ENCODE peak calls at places on chromosomes 2 and 18, in six cellular contexts. M, U, V, X, W and Q are unnamed samples.

GRCh38 chr18:9661564-9661963 is 46.5 kb upstream of the RAB31 start:
- DNase-seq in W (no peak), X (no peak), U (no peak), V (no peak), M (no peak), Q (no peak)

GRCh38 chr2:224947566-224947965 is 94.7 kb downstream of the DOCK10 start:
- DNase-seq in U (no peak), X (no peak), M (no peak), W (no peak), V (peak; percentile 70), Q (no peak)

GRCh38 chr2:121324601-121325000 is 39.6 kb upstream of the TFCP2L1 start:
- DNase-seq in W (peak; percentile 0), M (no peak), X (no peak), U (no peak), V (no peak), Q (no peak)

GRCh38 chr2:176134978-176135575 is 5.6 kb downstream of the HOXD8 start:
- DNase-seq in M (no peak), U (no peak), W (no peak), X (no peak), V (peak; percentile 68), Q (no peak)

GRCh38 chr2:208279236-208279635 is 13.2 kb downstream of the PIKFYVE start:
- DNase-seq in X (no peak), M (no peak), W (no peak), V (no peak), U (no peak), Q (no peak)

GRCh38 chr18:51123046-51123395 is 74.5 kb downstream of the MEX3C start:
- DNase-seq in W (no peak), V (no peak), X (no peak), M (no peak), U (no peak), Q (no peak)

GRCh38 chr2:45879406-45879805 is 227.9 kb downstream of the PRKCE start:
- DNase-seq in M (no peak), X (no peak), W (no peak), U (no peak), V (no peak), Q (no peak)

GRCh38 chr2:184906709-184907108 is 308.4 kb downstream of the ZNF804A start:
- DNase-seq in M (no peak), U (peak; percentile 57), V (no peak), X (no peak), W (no peak), Q (no peak)

GRCh38 chr2:105749583-105750399 is 5.1 kb downstream of the NCK2 start:
- DNase-seq in W (peak; percentile 6), M (no peak), V (no peak), X (no peak), U (no peak), Q (no peak)

GRCh38 chr2:85288244-85288725 is 39.5 kb downstream of the TGOLN2 start:
- DNase-seq in V (no peak), X (no peak), U (peak; percentile 52), M (no peak), W (no peak), Q (no peak)

GRCh38 chr18:79404567-79404910 is 8.8 kb downstream of the NFATC1 start:
- DNase-seq in M (no peak), X (no peak), V (no peak), W (no peak), U (no peak), Q (no peak)

GRCh38 chr2:33477473-33478468 is 1.3 kb downstream of the RASGRP3 start:
- DNase-seq in V (peak; percentile 36), U (no peak), X (no peak), W (no peak), M (no peak), Q (no peak)